ENCODE peak calls at places on chromosomes 5 and 9, in five cellular contexts. X is RPMI7951, L is NCI-H345, Q is heart right ventricle, D is SJSA1. C is an unnamed sample.

GRCh38 chr9:73081979-73082657 is 69.5 kb upstream of the ANXA1 start:
- DNase-seq in X (peak), L (no peak), Q (no peak), D (no peak), C (peak)

GRCh38 chr9:19994296-19994695 is 205.5 kb upstream of the SLC24A2 start:
- DNase-seq in L (peak), Q (no peak), X (peak), D (no peak), C (no peak)

GRCh38 chr5:19210886-19211285 is 777.1 kb downstream of the CDH18 start:
- DNase-seq in L (no peak), D (no peak), X (no peak), Q (no peak), C (no peak)

GRCh38 chr9:111052831-111053230 is 14.6 kb upstream of the LPAR1 start:
- DNase-seq in X (peak), Q (no peak), D (no peak), L (no peak), C (no peak)

GRCh38 chr5:61620660-61621650 is 288.9 kb downstream of the ZSWIM6 start:
- DNase-seq in X (peak), D (no peak), L (no peak), Q (no peak), C (no peak)

GRCh38 chr5:73906277-73906676 is 280.3 kb downstream of the ARHGEF28 start:
- DNase-seq in X (no peak), L (no peak), D (no peak), Q (no peak), C (no peak)

GRCh38 chr9:133706651-133707050 is 31.5 kb downstream of the SARDH start:
- DNase-seq in X (no peak), D (no peak), Q (no peak), L (no peak), C (no peak)

GRCh38 chr9:128419061-128419925 is 1.4 kb upstream of the CERCAM start:
- DNase-seq in L (peak), X (peak), D (no peak), Q (no peak), C (no peak)

GRCh38 chr5:80139573-80139972 is 104.4 kb downstream of the THBS4 start:
- DNase-seq in X (no peak), Q (no peak), D (no peak), L (no peak), C (no peak)

GRCh38 chr9:82124090-82124489 is 135.5 kb downstream of the SPATA31D1 start:
- DNase-seq in X (peak), D (peak), L (no peak), Q (no peak), C (no peak)

GRCh38 chr9:37676411-37676830 is 25.7 kb downstream of the FRMPD1 start:
- DNase-seq in L (peak), X (no peak), Q (no peak), D (no peak), C (no peak)

GRCh38 chr9:27247756-27248155 is 49.2 kb downstream of the EQTN start:
- DNase-seq in Q (no peak), D (peak), X (peak), L (no peak), C (peak)

GRCh38 chr5:73450041-73450598 is 1.5 kb upstream of the FOXD1 start:
- DNase-seq in L (no peak), X (no peak), Q (no peak), D (no peak), C (no peak)

GRCh38 chr5:42005561-42006153 is 80.6 kb downstream of the FBXO4 start:
- DNase-seq in X (peak), D (no peak), L (no peak), Q (no peak), C (peak)

GRCh38 chr9:138024831-138025291 is 147.3 kb downstream of the CACNA1B start:
- DNase-seq in L (no peak), Q (no peak), D (peak), X (no peak), C (no peak)

GRCh38 chr9:128628471-128629048 is 28.1 kb downstream of the DYNC2I2 start:
- DNase-seq in D (peak), Q (peak), X (no peak), L (no peak), C (peak)

GRCh38 chr9:2489838-2490314 is 131.7 kb upstream of the VLDLR start:
- DNase-seq in D (no peak), L (no peak), X (peak), Q (peak), C (peak)

GRCh38 chr9:131851414-131851813 is 111.5 kb upstream of the RAPGEF1 start:
- DNase-seq in Q (no peak), D (no peak), X (no peak), L (no peak), C (no peak)

GRCh38 chr9:115170674-115171073 is 52.7 kb upstream of the TNC start:
- DNase-seq in D (peak), X (peak), L (no peak), Q (no peak), C (no peak)

C was measured in GM13976.